ENCODE peak calls at places on chromosomes 16 and 17, in ten cellular contexts. C, F, A, S, G, U, Y, Z, H and W are unnamed samples.
A peak's percentile ranks its signal among the peaks of the same experiment; 100 is the strongest.

GRCh38 chr17:40351185-40352043 is 13.1 kb downstream of the GJD3 start:
- DNase-seq in C (no peak), F (no peak), A (no peak), S (no peak), G (no peak), U (no peak), Y (no peak), Z (no peak), H (no peak), W (no peak)

GRCh38 chr17:3512512-3513171 is 36.8 kb downstream of the ASPA start:
- DNase-seq in C (no peak), F (peak; percentile 97), A (no peak), S (peak; percentile 88), G (peak; percentile 83), U (no peak), Y (no peak), Z (no peak), H (peak; percentile 84), W (no peak)

GRCh38 chr16:55700067-55700466 is 44.3 kb downstream of the SLC6A2 start:
- DNase-seq in C (no peak), F (no peak), A (no peak), S (no peak), G (no peak), U (no peak), Y (no peak), Z (no peak), H (no peak), W (no peak)

GRCh38 chr17:65627892-65628622 is 66.6 kb upstream of the AXIN2 start:
- DNase-seq in C (peak; percentile 8), F (no peak), A (no peak), S (peak; percentile 43), G (no peak), U (peak; percentile 64), Y (peak; percentile 78), Z (no peak), H (no peak), W (no peak)

GRCh38 chr17:33284022-33284421 is 9.1 kb downstream of the ASIC2 start:
- DNase-seq in C (peak; percentile 44), F (no peak), A (no peak), S (peak; percentile 68), G (peak; percentile 16), U (no peak), Y (peak; percentile 33), Z (no peak), H (no peak), W (no peak)

GRCh38 chr16:30185141-30185682 is 1.8 kb downstream of the CORO1A start:
- DNase-seq in C (no peak), F (peak; percentile 86), A (peak; percentile 75), S (peak; percentile 11), G (no peak), U (no peak), Y (no peak), Z (no peak), H (no peak), W (peak; percentile 9)

GRCh38 chr16:53545433-53545832 is 42.4 kb upstream of the AKTIP start:
- DNase-seq in C (no peak), F (no peak), A (no peak), S (no peak), G (no peak), U (no peak), Y (no peak), Z (no peak), H (no peak), W (peak; percentile 26)

GRCh38 chr17:76446449-76447231 is 6.3 kb downstream of the UBE2O start:
- DNase-seq in C (peak; percentile 71), F (peak; percentile 74), A (no peak), S (peak; percentile 48), G (peak; percentile 61), U (peak; percentile 76), Y (peak; percentile 89), Z (no peak), H (no peak), W (no peak)

GRCh38 chr17:6567528-6568185 is 11.3 kb upstream of the PITPNM3 start:
- DNase-seq in C (no peak), F (peak; percentile 75), A (no peak), S (no peak), G (no peak), U (no peak), Y (no peak), Z (no peak), H (no peak), W (no peak)

GRCh38 chr17:74758846-74759163 is 10.4 kb downstream of the NHERF1 start:
- DNase-seq in C (peak; percentile 75), F (peak; percentile 87), A (no peak), S (peak; percentile 58), G (peak; percentile 78), U (peak; percentile 93), Y (no peak), Z (no peak), H (no peak), W (no peak)

GRCh38 chr17:13940858-13941665 is 128.2 kb upstream of the COX10 start:
- DNase-seq in C (no peak), F (no peak), A (no peak), S (no peak), G (no peak), U (peak; percentile 17), Y (no peak), Z (no peak), H (no peak), W (no peak)

GRCh38 chr16:3013491-3013951 is 798 bp downstream of the CLDN9 start:
- DNase-seq in C (no peak), F (no peak), A (no peak), S (no peak), G (no peak), U (peak; percentile 67), Y (no peak), Z (no peak), H (no peak), W (no peak)

GRCh38 chr17:7549401-7550055 is 670 bp downstream of the TNFSF12 start:
- DNase-seq in C (peak; percentile 53), F (peak; percentile 88), A (peak; percentile 59), S (no peak), G (no peak), U (no peak), Y (no peak), Z (no peak), H (no peak), W (peak; percentile 16)